ENCODE peak calls at places on chromosome 13, in five cellular contexts. N is kidney; H is AG08396; B is activated T-cell treated with anti-CD3 and anti-CD28 coated beads, Interleukin-2, amount 50 U/mL, for 72 hours; L is GM10248. C is an unnamed sample.

GRCh38 chr13:96898855-96899254 is 95.4 kb downstream of the OXGR1 start:
- DNase-seq in N (no peak), H (no peak), B (no peak), L (no peak), C (no peak)

GRCh38 chr13:111474136-111475002 is 153.9 kb downstream of the TEX29 start:
- DNase-seq in N (no peak), H (peak; percentile 67), B (no peak), L (peak; percentile 63), C (peak; percentile 21)

GRCh38 chr13:19818223-19818842 is 35.6 kb upstream of the PSPC1 start:
- DNase-seq in N (peak; percentile 77), H (no peak), B (peak; percentile 40), L (no peak), C (peak; percentile 38)

GRCh38 chr13:39835253-39835652 is 179.8 kb downstream of the COG6 start:
- DNase-seq in N (no peak), H (no peak), B (no peak), L (no peak), C (no peak)

GRCh38 chr13:41457589-41458186 is 338 bp downstream of the RGCC start:
- DNase-seq in N (peak; percentile 80), H (peak; percentile 44), B (peak; percentile 38), L (peak; percentile 38), C (no peak)

GRCh38 chr13:79423801-79424642 is 18.0 kb upstream of the RBM26 start:
- DNase-seq in N (no peak), H (peak; percentile 28), B (no peak), L (peak; percentile 25), C (peak; percentile 56)

GRCh38 chr13:80828759-80829158 is 487.8 kb upstream of the SPRY2 start:
- DNase-seq in N (no peak), H (no peak), B (no peak), L (no peak), C (no peak)

GRCh38 chr13:111211789-111212516 is 96.8 kb downstream of the ARHGEF7 start:
- DNase-seq in N (no peak), H (no peak), B (no peak), L (no peak), C (no peak)

GRCh38 chr13:74651121-74651520 is 516.9 kb upstream of the KLF12 start:
- DNase-seq in N (no peak), H (no peak), B (no peak), L (no peak), C (peak; percentile 37)

GRCh38 chr13:83941669-83942335 is 59.5 kb upstream of the SLITRK1 start:
- DNase-seq in N (no peak), H (no peak), B (no peak), L (no peak), C (peak; percentile 92)

GRCh38 chr13:62251734-62252133 is 836.1 kb upstream of the PCDH20 start:
- DNase-seq in N (no peak), H (no peak), B (no peak), L (no peak), C (no peak)

GRCh38 chr13:93769126-93769525 is 542.5 kb downstream of the GPC6 start:
- DNase-seq in N (no peak), H (no peak), B (no peak), L (no peak), C (no peak)

GRCh38 chr13:102020611-102021216 is 381.1 kb downstream of the FGF14 start:
- DNase-seq in N (no peak), H (no peak), B (no peak), L (no peak), C (peak; percentile 45)

GRCh38 chr13:44436589-44437337 is 63.1 kb downstream of the SERP2 start:
- DNase-seq in N (peak; percentile 98), H (peak; percentile 92), B (peak; percentile 45), L (peak; percentile 38), C (peak; percentile 85)

GRCh38 chr13:30702006-30702405 is 33.3 kb upstream of the ALOX5AP start:
- DNase-seq in N (no peak), H (no peak), B (no peak), L (no peak), C (no peak)

GRCh38 chr13:49319555-49320350 is 72.0 kb downstream of the CDADC1 start:
- DNase-seq in N (no peak), H (peak; percentile 39), B (no peak), L (no peak), C (no peak)

GRCh38 chr13:102227696-102228095 is 174.2 kb downstream of the FGF14 start:
- DNase-seq in N (no peak), H (no peak), B (no peak), L (no peak), C (no peak)

GRCh38 chr13:35953537-35954206 is 177.5 kb downstream of the DCLK1 start:
- DNase-seq in N (peak; percentile 85), H (peak; percentile 80), B (no peak), L (no peak), C (peak; percentile 58)

GRCh38 chr13:72959643-72960042 is 99.2 kb upstream of the KLF5 start:
- DNase-seq in N (no peak), H (no peak), B (no peak), L (no peak), C (peak; percentile 96)

GRCh38 chr13:98785968-98786367 is 33.5 kb upstream of the SLC15A1 start:
- DNase-seq in N (no peak), H (no peak), B (no peak), L (no peak), C (no peak)

GRCh38 chr13:60001892-60002291 is 161.8 kb downstream of the DIAPH3 start:
- DNase-seq in N (no peak), H (no peak), B (no peak), L (no peak), C (peak; percentile 79)

GRCh38 chr13:51687928-51688714 is 103.9 kb downstream of the WDFY2 start:
- DNase-seq in N (no peak), H (no peak), B (no peak), L (no peak), C (no peak)